ENCODE peak calls at places on chromosomes 4 and X, in six cellular contexts. N is AG04449; M is ascending aorta; E is CD8-positive, alpha-beta memory T cell; Z is neuronal stem cell; C is PC-3. L is an unnamed sample.

GRCh38 chrX:39070009-39070408 is 268.8 kb downstream of the MID1IP1 start:
- DNase-seq in N (no peak), E (no peak), C (no peak), M (no peak), Z (no peak), L (no peak)

GRCh38 chr4:94791701-94792100 is 33.9 kb downstream of the BMPR1B start:
- DNase-seq in C (no peak), Z (no peak), M (no peak), N (no peak), E (no peak), L (no peak)

GRCh38 chr4:176959980-176960379 is 167.3 kb upstream of the VEGFC start:
- DNase-seq in N (no peak), C (no peak), E (no peak), Z (no peak), M (no peak), L (no peak)

GRCh38 chrX:114152801-114153200 is 431.1 kb upstream of the HTR2C start:
- DNase-seq in Z (no peak), E (no peak), C (no peak), M (no peak), N (no peak), L (no peak)

GRCh38 chr4:126991965-126992364 is 640.8 kb upstream of the INTU start:
- DNase-seq in E (no peak), M (no peak), Z (no peak), N (no peak), C (no peak), L (peak; percentile 16)

GRCh38 chr4:26298198-26298950 is 22.4 kb upstream of the RBPJ start:
- DNase-seq in C (peak; percentile 71), N (no peak), E (no peak), Z (no peak), M (no peak), L (no peak)

GRCh38 chr4:140567722-140568121 is 1.0 kb downstream of the UCP1 start:
- DNase-seq in C (no peak), M (no peak), E (no peak), N (no peak), Z (peak; percentile 12), L (no peak)

GRCh38 chr4:13876151-13876550 is 248.6 kb upstream of the BOD1L1 start:
- DNase-seq in Z (no peak), E (no peak), N (no peak), C (no peak), M (no peak), L (no peak)

GRCh38 chr4:140252742-140253555 is 99.0 kb upstream of the MAML3 start:
- DNase-seq in C (peak; percentile 78), N (no peak), Z (peak; percentile 79), E (peak; percentile 42), M (no peak), L (no peak)

GRCh38 chrX:74603040-74603439 is 11.4 kb downstream of the RLIM start:
- DNase-seq in N (no peak), M (no peak), Z (no peak), E (no peak), C (no peak), L (no peak)

GRCh38 chr4:180557348-180557747 is 1685.9 kb upstream of the TENM3 start:
- DNase-seq in Z (no peak), E (no peak), C (peak; percentile 7), N (no peak), M (no peak), L (no peak)

GRCh38 chr4:19844436-19844835 is 407.3 kb upstream of the SLIT2 start:
- DNase-seq in E (no peak), C (no peak), M (no peak), Z (no peak), N (no peak), L (no peak)

GRCh38 chr4:102562995-102563394 is 61.8 kb downstream of the NFKB1 start:
- DNase-seq in E (no peak), Z (no peak), C (no peak), M (no peak), N (no peak), L (no peak)

GRCh38 chr4:42371306-42372063 is 25.8 kb upstream of the SHISA3 start:
- DNase-seq in Z (no peak), M (no peak), E (no peak), N (peak; percentile 7), C (peak; percentile 77), L (peak; percentile 2)

GRCh38 chrX:926991-927390 is 285.5 kb downstream of the CRLF2 start:
- DNase-seq in M (no peak), N (no peak), C (no peak), E (no peak), Z (no peak), L (no peak)

GRCh38 chr4:83109480-83110221 is 4.9 kb downstream of the PLAC8 start:
- DNase-seq in N (no peak), C (peak; percentile 33), Z (peak; percentile 42), M (no peak), E (peak; percentile 46), L (no peak)

GRCh38 chrX:12997898-12998687 is 23.2 kb downstream of the TMSB4X start:
- DNase-seq in E (no peak), M (no peak), N (no peak), C (no peak), Z (peak; percentile 15), L (no peak)

GRCh38 chr4:27666943-27667342 is 806.3 kb downstream of the STIM2 start:
- DNase-seq in C (peak; percentile 39), Z (no peak), M (no peak), E (no peak), N (no peak), L (no peak)

GRCh38 chrX:7062912-7063311 is 84.6 kb upstream of the STS start:
- DNase-seq in M (no peak), E (no peak), N (no peak), C (no peak), Z (no peak), L (no peak)

GRCh38 chr4:96342790-96343455 is 503.0 kb downstream of the PDHA2 start:
- DNase-seq in C (no peak), E (no peak), N (no peak), M (no peak), Z (no peak), L (no peak)

GRCh38 chrX:74535633-74536141 is 78.7 kb downstream of the RLIM start:
- DNase-seq in Z (no peak), C (peak; percentile 66), N (no peak), M (peak; percentile 52), E (peak; percentile 16), L (no peak)

GRCh38 chr4:42412251-42412650 is 15.0 kb downstream of the SHISA3 start:
- DNase-seq in E (no peak), M (no peak), C (peak; percentile 89), Z (no peak), N (peak; percentile 21), L (no peak)

GRCh38 chr4:6869944-6870343 is 39.7 kb upstream of the TBC1D14 start:
- DNase-seq in N (no peak), C (peak; percentile 7), M (no peak), E (no peak), Z (no peak), L (no peak)

GRCh38 chr4:85455942-85456341 is 19.0 kb upstream of the ARHGAP24 start:
- DNase-seq in M (no peak), C (no peak), N (no peak), Z (no peak), E (no peak), L (no peak)

GRCh38 chr4:145234086-145234694 is 53.8 kb upstream of the OTUD4 start:
- DNase-seq in N (no peak), M (no peak), Z (peak; percentile 52), E (peak; percentile 26), C (peak; percentile 87), L (peak; percentile 61)

GRCh38 chr4:108168672-108169562 is at the start of gene LEF1:
- DNase-seq in M (no peak), Z (peak; percentile 79), N (no peak), E (peak; percentile 49), C (peak; percentile 20), L (no peak)

GRCh38 chr4:176492648-176493302 is 173.0 kb downstream of the SPCS3 start:
- DNase-seq in E (no peak), M (no peak), C (peak; percentile 28), Z (no peak), N (no peak), L (no peak)

GRCh38 chr4:96993528-96993927 is 1149.7 kb downstream of the STPG2 start:
- DNase-seq in E (no peak), C (no peak), M (no peak), N (no peak), Z (no peak), L (no peak)

GRCh38 chr4:80233390-80233789 is 33.1 kb upstream of the FGF5 start:
- DNase-seq in E (no peak), Z (no peak), C (no peak), N (no peak), M (no peak), L (no peak)

GRCh38 chr4:149521611-149522010 is 294.0 kb downstream of the IQCM start:
- DNase-seq in M (no peak), C (peak; percentile 46), N (no peak), E (no peak), Z (peak; percentile 2), L (peak; percentile 10)

GRCh38 chr4:110510955-110511544 is 35.1 kb downstream of the ENPEP start:
- DNase-seq in M (no peak), E (peak; percentile 43), C (peak; percentile 70), Z (peak; percentile 58), N (peak; percentile 19), L (no peak)

GRCh38 chrX:67544281-67544680 is 460 bp downstream of the AR start:
- DNase-seq in N (no peak), Z (peak; percentile 17), C (no peak), E (no peak), M (no peak), L (no peak)

GRCh38 chrX:21666679-21667078 is 8.5 kb upstream of the KLHL34 start:
- DNase-seq in Z (no peak), M (no peak), E (no peak), N (peak; percentile 0), C (peak; percentile 81), L (no peak)

DNA sequence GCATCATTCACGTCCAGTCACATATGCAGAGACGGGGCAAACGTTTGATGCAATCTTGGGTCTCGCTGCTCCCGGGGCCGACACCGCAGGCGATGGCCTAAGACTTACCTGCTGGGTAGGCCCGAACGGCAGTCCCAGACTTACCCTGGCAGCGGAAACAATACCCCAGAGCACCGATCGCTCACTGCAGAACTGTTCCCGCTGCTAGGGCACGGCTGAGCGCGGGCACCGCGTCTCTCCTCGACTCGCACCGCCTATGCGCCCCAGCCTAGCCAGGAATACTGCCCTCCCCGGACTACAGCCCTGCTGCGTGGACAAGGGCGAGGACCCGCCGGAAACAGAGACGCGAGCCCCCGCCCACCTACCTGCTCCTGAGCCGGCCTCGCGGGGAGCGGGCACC is 86.2 kb downstream of the HPRT1 start:
- DNase-seq in M (no peak), Z (no peak), C (no peak), E (no peak), N (no peak), L (no peak)
- H3K4me3 ChIP-seq in M (no peak overlapping the region), Z (no peak overlapping the region), C (no peak overlapping the region), E (no peak overlapping the region), N (peak overlapping the region; percentile 73), L (peak overlapping the region; percentile 70)

GRCh38 chr4:148059617-148060180 is 327.8 kb downstream of the ARHGAP10 start:
- DNase-seq in E (no peak), M (no peak), Z (no peak), C (no peak), N (no peak), L (no peak)
- H3K4me3 ChIP-seq in E (peak overlapping the region; percentile 19), M (no peak overlapping the region), Z (no peak overlapping the region), C (no peak overlapping the region), N (no peak overlapping the region), L (no peak overlapping the region)

GRCh38 chr4:55819634-55820033 is at the start of gene EXOC1L:
- DNase-seq in E (no peak), M (no peak), C (no peak), Z (peak; percentile 46), N (no peak), L (no peak)
- H3K4me3 ChIP-seq in E (no peak within 1 kb of the TSS), M (no peak within 1 kb of the TSS), C (no peak within 1 kb of the TSS), Z (no peak within 1 kb of the TSS), N (no peak within 1 kb of the TSS), L (no peak within 1 kb of the TSS)

GRCh38 chr4:10578027-10578426 is 106.5 kb downstream of the CLNK start:
- DNase-seq in E (no peak), Z (no peak), N (no peak), M (no peak), C (no peak), L (no peak)
- H3K4me3 ChIP-seq in E (no peak overlapping the region), Z (no peak overlapping the region), N (no peak overlapping the region), M (no peak overlapping the region), C (no peak overlapping the region), L (no peak overlapping the region)

L was measured in HFF-Myc.